ENCODE peak calls at places on chromosomes 2 and 18, in nine cellular contexts. R is body of pancreas, I is H1, X is aorta, O is DND-41, Q is A549, V is tibial artery, Y is adrenal gland, T is Karpas-422. M is an unnamed sample. For H3K9me3 and H3K4me1, the result is how much of the 10 kb centered on the place peaks cover.

GRCh38 chr18:58044370-58045264 is 591 bp downstream of the NEDD4L start:
- DNase-seq in V (peak), I (no peak), Q (peak), R (peak), T (peak), O (no peak), X (peak), Y (peak), M (no peak)

GRCh38 chr2:236661064-236661761 is 91.6 kb downstream of the ACKR3 start:
- DNase-seq in Q (peak), Y (no peak), X (no peak), T (no peak), O (no peak), I (peak), V (no peak), R (peak), M (no peak)

GRCh38 chr2:84782717-84783442 is 98.0 kb downstream of the TRABD2A start:
- DNase-seq in X (no peak), Q (no peak), R (no peak), T (peak), Y (no peak), V (no peak), I (no peak), O (no peak), M (no peak)

GRCh38 chr2:26605969-26606846 is 35.0 kb downstream of the CIB4 start:
- DNase-seq in V (peak), Y (peak), Q (no peak), R (no peak), O (no peak), X (no peak), I (no peak), T (no peak), M (no peak)

GRCh38 chr18:3383381-3383915 is 66.5 kb upstream of the TGIF1 start:
- DNase-seq in Q (peak), I (no peak), T (no peak), X (no peak), V (no peak), Y (no peak), R (no peak), O (no peak), M (no peak)

GRCh38 chr2:36456227-36456788 is 100.7 kb downstream of the CRIM1 start:
- DNase-seq in O (no peak), R (peak), Q (no peak), Y (peak), V (peak), I (no peak), T (no peak), X (peak), M (no peak)

GRCh38 chr2:73069855-73070650 is 1.5 kb downstream of the SFXN5 start:
- DNase-seq in O (peak), V (no peak), T (no peak), Q (no peak), X (no peak), I (no peak), R (no peak), Y (no peak), M (no peak)

GRCh38 chr2:128789776-128790455 is 471.2 kb upstream of the HS6ST1 start:
- DNase-seq in X (no peak), R (no peak), V (no peak), I (no peak), T (no peak), Y (no peak), Q (no peak), O (no peak), M (no peak)

GRCh38 chr2:85288244-85288725 is 39.5 kb downstream of the TGOLN2 start:
- DNase-seq in R (no peak), T (no peak), I (no peak), Q (peak), O (no peak), V (no peak), Y (no peak), X (no peak), M (no peak)

GRCh38 chr2:142142595-142142994 is 11.8 kb upstream of the LRP1B start:
- DNase-seq in O (no peak), I (no peak), T (no peak), Y (no peak), R (no peak), V (no peak), X (no peak), Q (no peak), M (no peak)

GRCh38 chr2:231181848-231182247 is 16.6 kb upstream of the ARMC9 start:
- DNase-seq in Y (peak), I (no peak), O (no peak), Q (peak), T (no peak), X (peak), V (peak), R (peak), M (no peak)

GRCh38 chr2:121664086-121664485 is 14.8 kb upstream of the CLASP1 start:
- DNase-seq in Y (no peak), R (no peak), I (no peak), X (no peak), V (no peak), O (no peak), Q (no peak), T (no peak), M (no peak)

DNA sequence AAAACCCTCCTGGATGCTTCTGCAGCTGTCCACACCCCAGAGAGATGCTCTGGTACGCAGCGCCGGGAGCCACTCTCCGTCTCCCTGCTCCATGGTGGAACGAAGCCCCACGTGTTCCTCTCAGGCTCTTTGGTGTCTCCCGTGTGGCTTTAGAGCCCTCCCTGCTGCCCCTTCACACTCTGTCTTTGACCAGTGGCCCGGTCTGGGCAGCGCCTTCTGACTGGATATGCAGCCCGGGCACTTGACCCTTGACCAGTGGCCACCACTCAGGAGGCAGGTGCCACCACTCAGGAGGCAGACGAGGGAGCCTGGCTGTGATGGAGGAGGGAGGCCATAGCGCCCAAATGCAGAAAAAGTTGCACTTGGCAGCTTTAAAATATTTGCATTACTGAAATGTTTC is 214.5 kb upstream of the SALL3 start:
- DNase-seq in T (no peak), X (no peak), V (no peak), I (no peak), R (no peak), Y (no peak), Q (no peak), O (no peak), M (no peak)
- H3K9me3 ChIP-seq in T (under half), X (under half), V (under half), I (under half), R (under half), Y (under half), Q (under half), O (under half), M (under half)

GRCh38 chr18:46755315-46756171 is 1.3 kb downstream of the ST8SIA5 start:
- DNase-seq in V (no peak), I (no peak), R (no peak), T (no peak), X (no peak), Q (no peak), O (no peak), Y (peak), M (no peak)

GRCh38 chr18:46754661-46755292 is 2.1 kb downstream of the ST8SIA5 start:
- DNase-seq in X (no peak), Q (no peak), Y (peak), R (no peak), I (no peak), T (no peak), O (no peak), V (no peak), M (no peak)

GRCh38 chr18:46756172-46756558 is 688 bp downstream of the ST8SIA5 start:
- DNase-seq in Y (peak), O (no peak), R (no peak), Q (no peak), T (no peak), X (no peak), I (no peak), V (no peak), M (no peak)

GRCh38 chr18:46751882-46752281 is 5.0 kb downstream of the ST8SIA5 start:
- DNase-seq in X (no peak), I (no peak), V (no peak), O (no peak), T (no peak), R (no peak), Y (no peak), Q (no peak), M (no peak)

DNA sequence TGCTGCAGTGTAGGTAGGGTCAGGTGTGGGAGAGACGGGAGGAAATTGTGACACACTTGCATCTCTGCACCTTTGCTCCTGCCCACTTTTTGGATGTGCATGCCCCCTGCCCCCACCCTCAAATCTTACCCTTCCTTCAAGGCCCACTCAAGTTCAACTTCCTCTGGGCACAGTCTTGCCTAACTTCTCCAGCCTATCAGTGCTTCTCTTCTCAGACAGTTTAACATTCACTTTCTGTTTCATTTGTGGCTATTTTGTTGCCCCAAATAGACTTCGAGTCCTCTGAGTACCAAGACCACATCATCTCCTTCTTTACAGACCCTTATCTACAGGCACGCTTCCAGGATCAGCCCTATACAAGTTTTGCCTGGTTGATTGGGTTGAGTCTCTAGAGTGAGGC is 2.7 kb downstream of the ST8SIA5 start:
- DNase-seq in Q (no peak), R (no peak), X (no peak), O (peak), I (no peak), Y (no peak), T (no peak), V (no peak), M (no peak)
- H3K4me3 ChIP-seq in Q (no peak), R (no peak), X (no peak), O (no peak), I (no peak), Y (no peak), T (no peak), V (no peak), M (no peak)

DNA sequence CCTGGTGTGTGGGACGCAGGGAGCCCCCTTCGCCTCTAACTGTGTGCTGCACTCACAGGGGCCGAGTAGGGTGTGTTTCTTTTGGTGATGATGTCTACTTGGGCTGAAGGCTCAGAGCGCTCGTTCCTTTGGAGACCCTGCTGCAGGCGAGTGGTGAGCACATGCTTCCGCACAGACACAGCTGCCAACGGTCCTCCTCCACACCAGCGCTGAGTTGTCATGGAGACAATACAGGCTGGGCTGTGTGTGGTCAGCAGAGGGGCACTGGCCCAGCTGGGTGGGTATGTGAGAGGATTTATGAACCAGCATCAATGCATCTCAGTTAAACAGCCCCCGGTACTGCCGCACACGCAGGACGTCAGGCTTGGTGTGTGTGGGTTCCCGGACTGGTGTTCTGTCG is 143.5 kb downstream of the SH3RF3 start:
- DNase-seq in I (no peak), Y (no peak), T (no peak), R (no peak), O (no peak), X (no peak), Q (no peak), V (no peak), M (no peak)
- H3K4me1 ChIP-seq in I (under half), Y (under half), T (under half), R (under half), O (under half), X (under half), Q (under half), V (under half), M (under half)

DNA sequence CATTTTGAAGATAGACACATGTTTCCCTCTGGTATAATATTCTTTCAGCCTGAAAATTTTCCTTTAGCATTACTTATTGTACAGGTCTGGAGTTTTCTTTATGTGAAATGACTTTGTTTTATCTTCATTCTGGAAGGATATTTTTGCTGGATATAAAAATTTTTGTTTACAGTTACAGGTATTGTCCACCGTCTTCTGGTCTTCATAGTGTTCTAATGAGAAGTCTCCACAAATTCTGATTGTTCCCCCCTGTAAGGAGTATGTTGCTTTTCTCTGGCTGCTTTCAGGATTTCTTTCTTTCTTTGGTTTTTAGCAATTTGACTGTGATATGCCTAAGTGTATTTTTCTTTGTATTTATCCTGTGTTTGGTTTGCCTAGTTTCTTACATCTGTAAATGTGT is 15.0 kb downstream of the UBXN4 start:
- DNase-seq in I (no peak), T (no peak), Y (no peak), Q (no peak), V (no peak), X (no peak), O (no peak), R (no peak), M (no peak)
- H3K9me3 ChIP-seq in I (under half), T (under half), Y (under half), Q (under half), V (under half), X (under half), O (under half), R (under half), M (under half)

GRCh38 chr2:144458536-144458935 is 61.4 kb downstream of the ZEB2 start:
- DNase-seq in X (no peak), Y (no peak), V (no peak), I (no peak), Q (no peak), T (no peak), R (no peak), O (no peak), M (no peak)
- H3K4me3 ChIP-seq in X (no peak), Y (no peak), V (no peak), I (no peak), Q (no peak), T (no peak), R (no peak), O (no peak), M (no peak)

GRCh38 chr2:42142476-42143184 is 26.5 kb upstream of the EML4 start:
- DNase-seq in R (no peak), I (no peak), X (no peak), Q (peak), O (no peak), Y (peak), T (no peak), V (no peak), M (no peak)

GRCh38 chr2:42139141-42139540 is 30.0 kb upstream of the EML4 start:
- DNase-seq in I (no peak), Y (no peak), T (no peak), V (no peak), O (no peak), X (no peak), R (no peak), Q (no peak), M (no peak)

GRCh38 chr2:42138163-42139016 is 30.8 kb upstream of the EML4 start:
- DNase-seq in Q (peak), T (no peak), R (peak), Y (no peak), O (no peak), I (no peak), V (peak), X (no peak), M (no peak)

GRCh38 chr2:42141687-42142475 is 27.3 kb upstream of the EML4 start:
- DNase-seq in T (peak), R (peak), Y (peak), O (no peak), Q (peak), X (peak), I (no peak), V (peak), M (no peak)

GRCh38 chr2:42140501-42140900 is 28.7 kb upstream of the EML4 start:
- DNase-seq in V (no peak), R (no peak), Y (no peak), T (no peak), Q (no peak), I (no peak), O (no peak), X (no peak), M (no peak)
- H3K4me1 ChIP-seq in V (under half), R (under half), Y (half or more), T (under half), Q (half or more), I (under half), O (under half), X (under half), M (under half)